ENCODE peak calls at places on chromosome 11, in four cellular contexts. X, W, Y and P are unnamed samples.

GRCh38 chr11:97938789-97939188 is 1082.0 kb upstream of the CNTN5 start:
- DNase-seq in Y (no peak), W (no peak), X (no peak), P (no peak)

GRCh38 chr11:46281374-46281831 is 3.9 kb downstream of the CREB3L1 start:
- DNase-seq in W (no peak), X (no peak), Y (no peak), P (no peak)

GRCh38 chr11:13140028-13140870 is 131.1 kb downstream of the RASSF10 start:
- DNase-seq in W (no peak), Y (peak; percentile 49), X (peak; percentile 81), P (no peak)

GRCh38 chr11:44766112-44766971 is 39.6 kb downstream of the TSPAN18 start:
- DNase-seq in X (no peak), Y (peak; percentile 43), W (peak; percentile 73), P (no peak)

GRCh38 chr11:25242928-25243327 is 746.1 kb downstream of the LUZP2 start:
- DNase-seq in W (no peak), Y (no peak), X (no peak), P (no peak)

GRCh38 chr11:18563090-18563730 is 25.3 kb downstream of the UEVLD start:
- DNase-seq in Y (no peak), X (no peak), W (no peak), P (no peak)

GRCh38 chr11:22624742-22625447 is 728 bp downstream of the FANCF start:
- DNase-seq in Y (peak; percentile 75), X (peak; percentile 34), W (peak; percentile 56), P (peak; percentile 81)

GRCh38 chr11:71940561-71941219 is 11.8 kb downstream of the RNF121 start:
- DNase-seq in Y (no peak), X (no peak), W (no peak), P (no peak)

GRCh38 chr11:70556884-70557741 is 158.8 kb downstream of the CTTN start:
- DNase-seq in W (no peak), Y (no peak), X (no peak), P (no peak)

GRCh38 chr11:62489204-62489603 is 57.4 kb downstream of the AHNAK start:
- DNase-seq in Y (no peak), X (no peak), W (no peak), P (no peak)

GRCh38 chr11:112903310-112903709 is 57.9 kb upstream of the NCAM1 start:
- DNase-seq in W (no peak), X (no peak), Y (no peak), P (no peak)

DNA sequence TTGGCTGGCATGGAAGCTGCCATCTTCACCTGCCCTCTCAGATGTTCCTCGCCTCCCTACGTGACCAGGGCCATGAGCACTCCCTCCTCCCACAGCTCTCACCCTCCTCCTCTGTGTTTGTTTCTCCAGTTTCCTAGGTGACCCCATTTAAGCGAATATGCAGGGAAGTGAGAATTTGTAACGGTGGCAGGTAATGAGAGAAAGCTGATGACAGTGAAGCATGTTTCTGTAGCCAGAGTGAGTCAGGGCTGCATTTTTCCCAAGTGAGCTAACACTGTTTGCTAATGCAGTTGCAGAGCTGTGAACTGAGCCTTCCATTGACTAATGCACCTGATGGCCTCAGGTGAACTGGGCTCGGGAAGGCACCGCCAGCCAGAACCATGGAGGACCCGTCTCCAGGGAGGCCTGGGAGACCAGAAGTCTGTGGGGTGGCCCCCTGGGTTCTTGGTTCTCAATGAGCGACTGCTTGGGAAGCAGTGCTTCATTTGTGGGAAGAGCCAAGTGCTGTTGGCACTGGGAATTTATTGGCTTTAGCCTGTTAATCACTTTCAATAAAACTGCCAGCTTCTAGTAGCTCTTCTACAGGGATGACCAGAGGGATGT is 64.5 kb downstream of the BARX2 start:
- DNase-seq in W (no peak), X (no peak), Y (no peak), P (no peak)
- H3K4me1 ChIP-seq in W (no peaks in the 10 kb centered on the region), X (no peaks in the 10 kb centered on the region), Y (no peaks in the 10 kb centered on the region), P (peaks cover 9% of the 10 kb centered on the region)

GRCh38 chr11:61145228-61146005 is 15.8 kb downstream of the VPS37C start:
- DNase-seq in Y (no peak), X (no peak), W (no peak), P (no peak)

GRCh38 chr11:61149624-61150615 is 11.3 kb downstream of the VPS37C start:
- DNase-seq in W (no peak), X (no peak), Y (no peak), P (no peak)

GRCh38 chr11:61147271-61147670 is 14.0 kb downstream of the VPS37C start:
- DNase-seq in X (no peak), W (no peak), Y (no peak), P (no peak)

GRCh38 chr11:61146413-61146812 is 14.8 kb downstream of the VPS37C start:
- DNase-seq in W (no peak), X (no peak), Y (no peak), P (no peak)

GRCh38 chr11:61148016-61148640 is 13.1 kb downstream of the VPS37C start:
- DNase-seq in Y (no peak), X (no peak), W (no peak), P (peak; percentile 63)
- H3K4me1 ChIP-seq in Y (peaks cover 39% of the 10 kb centered on the region), X (peaks cover 6% of the 10 kb centered on the region), W (peaks cover 50% of the 10 kb centered on the region), P (peaks cover 21% of the 10 kb centered on the region)

DNA sequence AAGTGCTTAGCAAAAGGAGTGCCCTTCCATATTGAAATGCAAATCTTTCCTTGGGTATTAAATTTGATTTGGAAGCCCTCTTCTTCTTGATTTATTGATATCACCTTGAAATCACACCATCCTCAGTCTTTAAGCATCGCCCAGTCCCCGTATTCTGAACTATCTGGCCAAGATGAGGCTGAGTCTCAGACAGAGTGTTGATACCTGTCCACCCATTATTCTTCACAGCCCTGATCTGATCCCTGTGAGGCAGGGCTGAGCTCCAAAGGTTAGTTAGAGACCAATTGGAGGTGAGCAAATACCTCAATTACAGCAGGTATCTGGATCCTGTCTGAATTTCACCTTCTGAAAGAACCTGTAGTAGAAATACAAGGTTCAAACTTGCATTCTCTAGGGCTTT is 326.3 kb downstream of the FAT3 start:
- DNase-seq in X (no peak), W (no peak), Y (no peak), P (no peak)
- H3K4me1 ChIP-seq in X (no peaks in the 10 kb centered on the region), W (no peaks in the 10 kb centered on the region), Y (no peaks in the 10 kb centered on the region), P (no peaks in the 10 kb centered on the region)

GRCh38 chr11:78429667-78430066 is 12.0 kb upstream of the GAB2 start:
- DNase-seq in Y (no peak), W (no peak), X (no peak), P (no peak)
- H3K4me1 ChIP-seq in Y (peaks cover 38% of the 10 kb centered on the region), W (peaks cover 24% of the 10 kb centered on the region), X (peaks cover 5% of the 10 kb centered on the region), P (peaks cover 18% of the 10 kb centered on the region)